ENCODE peak calls at places on chromosomes 3 and 15, in five cellular contexts. One of them, this sample, is unnamed. For H3K4me1, the result is how much of the 10 kb centered on the place peaks cover.

GRCh38 chr15:93045191-93045785 is 43.7 kb downstream of the RGMA start:
- DNase-seq in psoas muscle: peak
- DNase-seq in astrocyte: no peak
- DNase-seq in upper lobe of left lung: no peak
- DNase-seq in heart right ventricle: no peak
- DNase-seq in this sample: no peak

GRCh38 chr15:86915811-86916331 is 836.2 kb downstream of the AGBL1 start:
- DNase-seq in astrocyte: peak
- DNase-seq in heart right ventricle: no peak
- DNase-seq in upper lobe of left lung: peak
- DNase-seq in psoas muscle: no peak
- DNase-seq in this sample: peak

GRCh38 chr15:92048739-92049138 is 195.2 kb downstream of the SLCO3A1 start:
- DNase-seq in heart right ventricle: no peak
- DNase-seq in upper lobe of left lung: no peak
- DNase-seq in psoas muscle: no peak
- DNase-seq in astrocyte: no peak
- DNase-seq in this sample: no peak

GRCh38 chr15:96948981-96949380 is 618.5 kb downstream of the NR2F2 start:
- DNase-seq in psoas muscle: no peak
- DNase-seq in heart right ventricle: no peak
- DNase-seq in upper lobe of left lung: no peak
- DNase-seq in astrocyte: no peak
- DNase-seq in this sample: no peak

GRCh38 chr3:160919942-160920341 is 163.9 kb downstream of the PPM1L start:
- DNase-seq in upper lobe of left lung: no peak
- DNase-seq in heart right ventricle: no peak
- DNase-seq in psoas muscle: no peak
- DNase-seq in astrocyte: no peak
- DNase-seq in this sample: no peak

GRCh38 chr15:32838820-32839219 is 121.0 kb downstream of the GREM1 start:
- DNase-seq in psoas muscle: peak
- DNase-seq in upper lobe of left lung: no peak
- DNase-seq in heart right ventricle: no peak
- DNase-seq in astrocyte: peak
- DNase-seq in this sample: peak

GRCh38 chr15:92625297-92625980 is 30.1 kb downstream of the FAM174B start:
- DNase-seq in heart right ventricle: no peak
- DNase-seq in psoas muscle: no peak
- DNase-seq in upper lobe of left lung: no peak
- DNase-seq in astrocyte: peak
- DNase-seq in this sample: no peak

GRCh38 chr3:149618151-149619123 is 39.4 kb downstream of the WWTR1 start:
- DNase-seq in upper lobe of left lung: no peak
- DNase-seq in psoas muscle: no peak
- DNase-seq in astrocyte: peak
- DNase-seq in heart right ventricle: peak
- DNase-seq in this sample: peak

GRCh38 chr15:74041311-74041756 is 41.0 kb downstream of the GOLGA6A start:
- DNase-seq in psoas muscle: no peak
- DNase-seq in heart right ventricle: no peak
- DNase-seq in astrocyte: no peak
- DNase-seq in upper lobe of left lung: no peak
- DNase-seq in this sample: peak

GRCh38 chr15:54304321-54304720 is 326.1 kb downstream of the UNC13C start:
- DNase-seq in astrocyte: no peak
- DNase-seq in upper lobe of left lung: no peak
- DNase-seq in heart right ventricle: no peak
- DNase-seq in psoas muscle: no peak
- DNase-seq in this sample: no peak

GRCh38 chr3:45568848-45569247 is 25.7 kb upstream of the LIMD1 start:
- DNase-seq in upper lobe of left lung: no peak
- DNase-seq in heart right ventricle: no peak
- DNase-seq in astrocyte: no peak
- DNase-seq in psoas muscle: no peak
- DNase-seq in this sample: no peak

GRCh38 chr15:67824157-67824899 is 981 bp upstream of the SKOR1 start:
- DNase-seq in heart right ventricle: no peak
- DNase-seq in psoas muscle: no peak
- DNase-seq in upper lobe of left lung: no peak
- DNase-seq in astrocyte: no peak
- DNase-seq in this sample: no peak

GRCh38 chr15:90607361-90607760 is 77.6 kb downstream of the CRTC3 start:
- DNase-seq in astrocyte: no peak
- DNase-seq in psoas muscle: no peak
- DNase-seq in upper lobe of left lung: no peak
- DNase-seq in heart right ventricle: no peak
- DNase-seq in this sample: no peak

GRCh38 chr3:157752952-157753351 is 249.7 kb upstream of the VEPH1 start:
- DNase-seq in heart right ventricle: no peak
- DNase-seq in astrocyte: no peak
- DNase-seq in upper lobe of left lung: no peak
- DNase-seq in psoas muscle: no peak
- DNase-seq in this sample: no peak

GRCh38 chr3:179957264-179957845 is 79.4 kb downstream of the PEX5L start:
- DNase-seq in heart right ventricle: no peak
- DNase-seq in psoas muscle: no peak
- DNase-seq in upper lobe of left lung: no peak
- DNase-seq in astrocyte: no peak
- DNase-seq in this sample: peak

GRCh38 chr15:94047566-94047965 is 183.8 kb upstream of the MCTP2 start:
- DNase-seq in astrocyte: no peak
- DNase-seq in upper lobe of left lung: no peak
- DNase-seq in psoas muscle: no peak
- DNase-seq in heart right ventricle: no peak
- DNase-seq in this sample: no peak

GRCh38 chr3:9820944-9821343 is 10.9 kb downstream of the TTLL3 start:
- DNase-seq in heart right ventricle: no peak
- DNase-seq in psoas muscle: no peak
- DNase-seq in upper lobe of left lung: no peak
- DNase-seq in astrocyte: no peak
- DNase-seq in this sample: peak

GRCh38 chr3:194485471-194485875 is 1.3 kb downstream of the ATP13A3 start:
- DNase-seq in astrocyte: peak
- DNase-seq in upper lobe of left lung: no peak
- DNase-seq in psoas muscle: no peak
- DNase-seq in heart right ventricle: no peak
- DNase-seq in this sample: peak

GRCh38 chr3:155153242-155154186 is 73.4 kb downstream of the MME start:
- DNase-seq in psoas muscle: no peak
- DNase-seq in astrocyte: no peak
- DNase-seq in upper lobe of left lung: no peak
- DNase-seq in heart right ventricle: no peak
- DNase-seq in this sample: peak

GRCh38 chr15:50164458-50164857 is 17.5 kb upstream of the SLC27A2 start:
- DNase-seq in upper lobe of left lung: no peak
- DNase-seq in heart right ventricle: no peak
- DNase-seq in astrocyte: no peak
- DNase-seq in psoas muscle: no peak
- DNase-seq in this sample: no peak

GRCh38 chr3:78844307-78844706 is 923.5 kb downstream of the ROBO1 start:
- DNase-seq in heart right ventricle: no peak
- DNase-seq in psoas muscle: no peak
- DNase-seq in upper lobe of left lung: no peak
- DNase-seq in astrocyte: no peak
- DNase-seq in this sample: no peak
- H3K4me1 ChIP-seq in heart right ventricle: under half
- H3K4me1 ChIP-seq in psoas muscle: under half
- H3K4me1 ChIP-seq in upper lobe of left lung: under half
- H3K4me1 ChIP-seq in astrocyte: under half
- H3K4me1 ChIP-seq in this sample: under half

DNA sequence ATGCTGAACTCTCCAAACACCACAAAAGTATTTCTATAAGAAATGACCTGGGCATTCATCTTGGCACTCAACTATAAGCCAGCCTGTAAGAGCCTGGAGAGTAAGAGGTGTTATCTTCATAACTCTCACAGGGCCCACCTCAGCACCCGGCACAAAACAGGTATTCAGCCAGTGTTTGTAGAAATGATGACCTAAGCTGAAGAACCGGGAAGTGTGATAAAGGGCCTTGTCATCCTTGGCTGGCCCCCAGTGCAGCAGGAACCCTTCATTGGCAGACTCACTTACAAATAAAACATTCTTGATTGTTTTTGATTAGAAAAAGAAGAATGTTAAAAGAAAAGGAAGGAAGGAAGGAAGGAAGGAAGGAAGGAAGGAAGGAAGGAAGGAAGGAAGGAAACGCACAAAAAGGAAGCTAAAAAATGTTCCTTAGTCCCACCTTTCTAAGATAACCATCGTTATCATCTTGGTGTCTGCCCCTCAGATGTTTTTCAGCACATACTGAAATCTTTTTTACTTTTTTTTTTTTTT is 52.1 kb downstream of the DAPK2 start:
- DNase-seq in upper lobe of left lung: no peak
- DNase-seq in astrocyte: no peak
- DNase-seq in heart right ventricle: no peak
- DNase-seq in psoas muscle: no peak
- DNase-seq in this sample: no peak
- H3K4me1 ChIP-seq in upper lobe of left lung: under half
- H3K4me1 ChIP-seq in astrocyte: under half
- H3K4me1 ChIP-seq in heart right ventricle: half or more
- H3K4me1 ChIP-seq in psoas muscle: half or more
- H3K4me1 ChIP-seq in this sample: under half

DNA sequence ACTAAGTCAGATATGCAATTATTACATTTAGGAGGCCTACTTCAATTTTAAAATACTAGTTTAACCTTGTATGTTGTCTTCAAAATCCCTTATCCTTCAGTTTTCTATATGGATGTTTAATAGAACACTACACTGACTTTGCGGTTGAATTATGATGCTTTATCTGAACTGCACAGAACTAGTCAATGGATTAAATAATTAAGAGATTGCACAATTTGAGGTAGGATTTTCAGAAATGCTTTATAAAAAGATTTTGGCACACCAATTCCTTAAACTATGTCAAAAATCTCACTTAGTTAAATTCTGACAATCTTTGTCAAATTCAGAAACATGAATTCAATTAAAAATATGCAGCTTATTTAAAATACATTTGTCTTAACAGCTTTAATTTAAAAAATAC is 28.1 kb downstream of the ATOSA start:
- DNase-seq in astrocyte: no peak
- DNase-seq in upper lobe of left lung: no peak
- DNase-seq in psoas muscle: no peak
- DNase-seq in heart right ventricle: no peak
- DNase-seq in this sample: no peak
- H3K4me1 ChIP-seq in astrocyte: under half
- H3K4me1 ChIP-seq in upper lobe of left lung: under half
- H3K4me1 ChIP-seq in psoas muscle: half or more
- H3K4me1 ChIP-seq in heart right ventricle: under half
- H3K4me1 ChIP-seq in this sample: under half

GRCh38 chr3:128764863-128765262 is 38.9 kb downstream of the RAB7A start:
- DNase-seq in astrocyte: no peak
- DNase-seq in upper lobe of left lung: no peak
- DNase-seq in psoas muscle: no peak
- DNase-seq in heart right ventricle: no peak
- DNase-seq in this sample: no peak
- H3K4me1 ChIP-seq in astrocyte: under half
- H3K4me1 ChIP-seq in upper lobe of left lung: under half
- H3K4me1 ChIP-seq in psoas muscle: half or more
- H3K4me1 ChIP-seq in heart right ventricle: half or more
- H3K4me1 ChIP-seq in this sample: under half